ENCODE peak calls at places on chromosomes 2 and 18, in four cellular contexts. S, J, U and L are unnamed samples.

GRCh38 chr2:150555957-150556356 is 68.5 kb upstream of the RND3 start:
- DNase-seq in S (no peak), J (no peak), U (no peak), L (no peak)

GRCh38 chr2:133884739-133885381 is 316.6 kb upstream of the NCKAP5 start:
- DNase-seq in S (no peak), J (no peak), U (no peak), L (no peak)

GRCh38 chr2:240205348-240205747 is 64.9 kb upstream of the OTOS start:
- DNase-seq in S (no peak), J (no peak), U (peak), L (no peak)

GRCh38 chr2:238646803-238647202 is 201.1 kb upstream of the TWIST2 start:
- DNase-seq in S (no peak), J (no peak), U (no peak), L (no peak)

GRCh38 chr2:181552808-181553207 is 95.6 kb downstream of the ITGA4 start:
- DNase-seq in S (no peak), J (no peak), U (no peak), L (no peak)

GRCh38 chr2:23616630-23617029 is 231.7 kb downstream of the KLHL29 start:
- DNase-seq in S (no peak), J (no peak), U (peak), L (no peak)

GRCh38 chr2:24871852-24872323 is 48.1 kb downstream of the ADCY3 start:
- DNase-seq in S (no peak), J (no peak), U (no peak), L (peak)

GRCh38 chr18:61362511-61362910 is 29.3 kb downstream of the CDH20 start:
- DNase-seq in S (no peak), J (no peak), U (no peak), L (no peak)

GRCh38 chr2:224820283-224820991 is 104.3 kb upstream of the CCDC195 start:
- DNase-seq in S (no peak), J (no peak), U (no peak), L (no peak)

GRCh38 chr2:288743-289361 is 961 bp upstream of the ALKAL2 start:
- DNase-seq in S (peak), J (peak), U (peak), L (no peak)

GRCh38 chr2:47661310-47661709 is 121.6 kb upstream of the MSH6 start:
- DNase-seq in S (no peak), J (no peak), U (no peak), L (no peak)

GRCh38 chr2:152875832-152876669 is 157.6 kb downstream of the ARL6IP6 start:
- DNase-seq in S (no peak), J (no peak), U (no peak), L (no peak)

GRCh38 chr2:30717081-30717650 is 90.1 kb downstream of the CAPN13 start:
- DNase-seq in S (no peak), J (no peak), U (no peak), L (no peak)

GRCh38 chr2:210112871-210113270 is 58.3 kb downstream of the KANSL1L start:
- DNase-seq in S (no peak), J (no peak), U (no peak), L (no peak)

GRCh38 chr2:149645391-149645790 is 57.8 kb upstream of the MMADHC start:
- DNase-seq in S (no peak), J (no peak), U (no peak), L (no peak)

GRCh38 chr2:209986405-209986804 is 16.0 kb upstream of the RPE start:
- DNase-seq in S (no peak), J (no peak), U (no peak), L (no peak)

GRCh38 chr2:45241061-45241561 is 231.9 kb upstream of the SIX2 start:
- DNase-seq in S (no peak), J (no peak), U (no peak), L (no peak)

GRCh38 chr18:12048010-12048826 is 45.4 kb upstream of the ANKRD62 start:
- DNase-seq in S (no peak), J (no peak), U (no peak), L (no peak)

GRCh38 chr2:82124629-82125028 is 1820.1 kb upstream of the LRRTM1 start:
- DNase-seq in S (no peak), J (no peak), U (no peak), L (no peak)

GRCh38 chr18:48036191-48036590 is 105.7 kb upstream of the SMAD2 start:
- DNase-seq in S (no peak), J (no peak), U (no peak), L (no peak)

GRCh38 chr18:62808116-62808515 is 92.8 kb downstream of the PHLPP1 start:
- DNase-seq in S (no peak), J (no peak), U (no peak), L (no peak)

GRCh38 chr18:30245756-30246515 is 796.6 kb downstream of the DSC3 start:
- DNase-seq in S (no peak), J (no peak), U (no peak), L (no peak)

GRCh38 chr2:29527947-29528346 is 393.4 kb downstream of the ALK start:
- DNase-seq in S (no peak), J (no peak), U (no peak), L (no peak)

GRCh38 chr2:42140501-42140900 is 28.7 kb upstream of the EML4 start:
- DNase-seq in S (no peak), J (no peak), U (no peak), L (no peak)

GRCh38 chr2:238164906-238165287 is 6.1 kb downstream of the ERFE start:
- DNase-seq in S (no peak), J (no peak), U (peak), L (no peak)

GRCh38 chr2:37650548-37651101 is 20.8 kb downstream of the CDC42EP3 start:
- DNase-seq in S (no peak), J (no peak), U (no peak), L (no peak)

GRCh38 chr18:13943338-13943737 is 28.0 kb upstream of the MC2R start:
- DNase-seq in S (no peak), J (no peak), U (no peak), L (no peak)

GRCh38 chr18:63366270-63366990 is 576 bp downstream of the KDSR start:
- DNase-seq in S (peak), J (peak), U (peak), L (peak)

GRCh38 chr2:19806591-19806990 is 95.2 kb downstream of the TTC32 start:
- DNase-seq in S (no peak), J (no peak), U (no peak), L (no peak)

GRCh38 chr2:236644502-236644911 is 74.9 kb downstream of the ACKR3 start:
- DNase-seq in S (no peak), J (no peak), U (no peak), L (no peak)

GRCh38 chr18:24322594-24323136 is 75.0 kb downstream of the OSBPL1A start:
- DNase-seq in S (no peak), J (no peak), U (no peak), L (no peak)